ENCODE peak calls at places on chromosomes 4 and X, in nine cellular contexts. One of them, this sample, is unnamed.

GRCh38 chr4:88179261-88179660 is 20.8 kb upstream of the ABCG2 start:
- DNase-seq in OCI-LY7: no peak
- DNase-seq in neural progenitor cell: no peak
- DNase-seq in heart right ventricle: no peak
- DNase-seq in cardiac muscle cell: no peak
- DNase-seq in sigmoid colon: no peak
- DNase-seq in ascending aorta: no peak
- DNase-seq in tibial artery: no peak
- DNase-seq in ovary: no peak
- DNase-seq in this sample: no peak

GRCh38 chrX:151088221-151088620 is 88.2 kb upstream of the GPR50 start:
- DNase-seq in heart right ventricle: no peak
- DNase-seq in neural progenitor cell: no peak
- DNase-seq in tibial artery: no peak
- DNase-seq in cardiac muscle cell: no peak
- DNase-seq in ascending aorta: no peak
- DNase-seq in ovary: no peak
- DNase-seq in OCI-LY7: no peak
- DNase-seq in sigmoid colon: no peak
- DNase-seq in this sample: no peak

GRCh38 chrX:39757971-39758370 is 339.8 kb downstream of the BCOR start:
- DNase-seq in heart right ventricle: no peak
- DNase-seq in OCI-LY7: no peak
- DNase-seq in neural progenitor cell: peak; percentile 21
- DNase-seq in tibial artery: no peak
- DNase-seq in ovary: no peak
- DNase-seq in cardiac muscle cell: no peak
- DNase-seq in sigmoid colon: no peak
- DNase-seq in ascending aorta: no peak
- DNase-seq in this sample: no peak

GRCh38 chrX:153794897-153795816 is 689 bp downstream of the SSR4 start:
- DNase-seq in sigmoid colon: no peak
- DNase-seq in tibial artery: no peak
- DNase-seq in ovary: no peak
- DNase-seq in heart right ventricle: no peak
- DNase-seq in neural progenitor cell: peak; percentile 42
- DNase-seq in cardiac muscle cell: no peak
- DNase-seq in OCI-LY7: peak; percentile 14
- DNase-seq in ascending aorta: no peak
- DNase-seq in this sample: no peak

GRCh38 chr4:183812567-183812966 is 92.5 kb upstream of the STOX2 start:
- DNase-seq in OCI-LY7: no peak
- DNase-seq in heart right ventricle: no peak
- DNase-seq in ovary: no peak
- DNase-seq in ascending aorta: no peak
- DNase-seq in neural progenitor cell: no peak
- DNase-seq in sigmoid colon: no peak
- DNase-seq in tibial artery: no peak
- DNase-seq in cardiac muscle cell: no peak
- DNase-seq in this sample: no peak

GRCh38 chrX:151871244-151871643 is 41.4 kb upstream of the MAGEA4 start:
- DNase-seq in ovary: no peak
- DNase-seq in ascending aorta: no peak
- DNase-seq in tibial artery: peak; percentile 16
- DNase-seq in neural progenitor cell: no peak
- DNase-seq in OCI-LY7: no peak
- DNase-seq in cardiac muscle cell: no peak
- DNase-seq in heart right ventricle: no peak
- DNase-seq in sigmoid colon: no peak
- DNase-seq in this sample: no peak

GRCh38 chrX:11137543-11138139 is 26.5 kb downstream of the HCCS start:
- DNase-seq in ovary: no peak
- DNase-seq in ascending aorta: no peak
- DNase-seq in tibial artery: no peak
- DNase-seq in neural progenitor cell: peak; percentile 5
- DNase-seq in sigmoid colon: no peak
- DNase-seq in OCI-LY7: peak; percentile 47
- DNase-seq in cardiac muscle cell: peak; percentile 32
- DNase-seq in heart right ventricle: no peak
- DNase-seq in this sample: no peak

GRCh38 chr4:17128268-17128667 is 229.8 kb upstream of the LDB2 start:
- DNase-seq in tibial artery: no peak
- DNase-seq in sigmoid colon: no peak
- DNase-seq in ascending aorta: no peak
- DNase-seq in ovary: no peak
- DNase-seq in heart right ventricle: no peak
- DNase-seq in OCI-LY7: no peak
- DNase-seq in neural progenitor cell: no peak
- DNase-seq in cardiac muscle cell: no peak
- DNase-seq in this sample: no peak

GRCh38 chr4:13919021-13919441 is 291.5 kb upstream of the BOD1L1 start:
- DNase-seq in OCI-LY7: no peak
- DNase-seq in tibial artery: no peak
- DNase-seq in heart right ventricle: no peak
- DNase-seq in neural progenitor cell: no peak
- DNase-seq in ascending aorta: no peak
- DNase-seq in cardiac muscle cell: no peak
- DNase-seq in sigmoid colon: peak; percentile 76
- DNase-seq in ovary: no peak
- DNase-seq in this sample: no peak

GRCh38 chrX:1244164-1245076 is 24.2 kb upstream of the CSF2RA start:
- DNase-seq in ascending aorta: no peak
- DNase-seq in heart right ventricle: no peak
- DNase-seq in sigmoid colon: no peak
- DNase-seq in OCI-LY7: peak; percentile 57
- DNase-seq in ovary: no peak
- DNase-seq in tibial artery: no peak
- DNase-seq in neural progenitor cell: peak; percentile 87
- DNase-seq in cardiac muscle cell: peak; percentile 31
- DNase-seq in this sample: no peak

GRCh38 chr4:6118201-6118600 is 82.1 kb downstream of the JAKMIP1 start:
- DNase-seq in heart right ventricle: no peak
- DNase-seq in neural progenitor cell: no peak
- DNase-seq in ovary: no peak
- DNase-seq in sigmoid colon: no peak
- DNase-seq in cardiac muscle cell: no peak
- DNase-seq in OCI-LY7: no peak
- DNase-seq in tibial artery: peak; percentile 3
- DNase-seq in ascending aorta: no peak
- DNase-seq in this sample: no peak

GRCh38 chr4:91826186-91826585 is 477.6 kb upstream of the GRID2 start:
- DNase-seq in heart right ventricle: no peak
- DNase-seq in neural progenitor cell: no peak
- DNase-seq in ascending aorta: no peak
- DNase-seq in OCI-LY7: no peak
- DNase-seq in tibial artery: no peak
- DNase-seq in ovary: no peak
- DNase-seq in sigmoid colon: no peak
- DNase-seq in cardiac muscle cell: no peak
- DNase-seq in this sample: no peak
- H3K9me3 ChIP-seq in heart right ventricle: peaks cover 52% of the 10 kb centered on the region
- H3K9me3 ChIP-seq in neural progenitor cell: no peaks in the 10 kb centered on the region
- H3K9me3 ChIP-seq in ascending aorta: no peaks in the 10 kb centered on the region
- H3K9me3 ChIP-seq in OCI-LY7: no peaks in the 10 kb centered on the region
- H3K9me3 ChIP-seq in tibial artery: peaks cover 9% of the 10 kb centered on the region
- H3K9me3 ChIP-seq in ovary: no peaks in the 10 kb centered on the region
- H3K9me3 ChIP-seq in sigmoid colon: no peaks in the 10 kb centered on the region
- H3K9me3 ChIP-seq in cardiac muscle cell: no peaks in the 10 kb centered on the region
- H3K9me3 ChIP-seq in this sample: peaks cover 22% of the 10 kb centered on the region

DNA sequence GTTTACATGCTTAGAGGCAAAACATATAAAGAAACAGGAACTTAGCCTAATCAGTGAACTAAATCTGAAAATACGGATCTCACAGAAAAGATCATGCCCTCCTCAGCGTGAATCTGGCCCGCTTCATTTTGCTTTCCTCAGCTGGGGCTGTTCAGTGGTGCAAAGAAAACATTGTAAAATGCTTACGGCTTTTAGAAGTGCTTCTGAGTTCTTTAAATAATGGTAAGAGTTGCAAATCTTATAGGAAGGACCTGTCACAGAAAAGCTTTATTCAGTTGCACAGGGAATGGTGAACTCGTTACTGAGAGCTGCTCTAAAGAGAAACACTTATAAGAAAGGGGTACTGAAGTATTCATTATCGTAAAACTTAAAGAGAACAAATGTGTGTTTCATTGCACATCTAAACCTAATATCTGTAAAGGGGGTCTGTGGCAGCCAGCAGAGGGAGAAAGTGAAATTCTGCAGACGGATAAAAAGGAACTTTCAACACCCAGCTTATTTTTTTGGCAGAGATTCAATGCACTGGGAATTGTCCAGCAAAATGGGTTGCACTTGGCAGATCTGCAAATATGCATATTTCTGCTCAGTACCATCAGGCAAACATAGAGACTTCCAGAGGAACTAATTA is 139.2 kb upstream of the ANK2 start:
- DNase-seq in ovary: peak; percentile 28
- DNase-seq in tibial artery: no peak
- DNase-seq in OCI-LY7: no peak
- DNase-seq in ascending aorta: no peak
- DNase-seq in sigmoid colon: no peak
- DNase-seq in neural progenitor cell: peak; percentile 11
- DNase-seq in cardiac muscle cell: peak; percentile 17
- DNase-seq in heart right ventricle: no peak
- DNase-seq in this sample: no peak
- TF ChIP-seq CTCF in ovary: no peak
- TF ChIP-seq CTCF in tibial artery: peak; percentile 17
- TF ChIP-seq CTCF in OCI-LY7: no peak
- TF ChIP-seq CTCF in ascending aorta: no peak
- TF ChIP-seq CTCF in sigmoid colon: no peak
- TF ChIP-seq CTCF in neural progenitor cell: no peak
- TF ChIP-seq CTCF in cardiac muscle cell: peak; percentile 50
- TF ChIP-seq CTCF in heart right ventricle: peak; percentile 32
- TF ChIP-seq CTCF in this sample: no peak

DNA sequence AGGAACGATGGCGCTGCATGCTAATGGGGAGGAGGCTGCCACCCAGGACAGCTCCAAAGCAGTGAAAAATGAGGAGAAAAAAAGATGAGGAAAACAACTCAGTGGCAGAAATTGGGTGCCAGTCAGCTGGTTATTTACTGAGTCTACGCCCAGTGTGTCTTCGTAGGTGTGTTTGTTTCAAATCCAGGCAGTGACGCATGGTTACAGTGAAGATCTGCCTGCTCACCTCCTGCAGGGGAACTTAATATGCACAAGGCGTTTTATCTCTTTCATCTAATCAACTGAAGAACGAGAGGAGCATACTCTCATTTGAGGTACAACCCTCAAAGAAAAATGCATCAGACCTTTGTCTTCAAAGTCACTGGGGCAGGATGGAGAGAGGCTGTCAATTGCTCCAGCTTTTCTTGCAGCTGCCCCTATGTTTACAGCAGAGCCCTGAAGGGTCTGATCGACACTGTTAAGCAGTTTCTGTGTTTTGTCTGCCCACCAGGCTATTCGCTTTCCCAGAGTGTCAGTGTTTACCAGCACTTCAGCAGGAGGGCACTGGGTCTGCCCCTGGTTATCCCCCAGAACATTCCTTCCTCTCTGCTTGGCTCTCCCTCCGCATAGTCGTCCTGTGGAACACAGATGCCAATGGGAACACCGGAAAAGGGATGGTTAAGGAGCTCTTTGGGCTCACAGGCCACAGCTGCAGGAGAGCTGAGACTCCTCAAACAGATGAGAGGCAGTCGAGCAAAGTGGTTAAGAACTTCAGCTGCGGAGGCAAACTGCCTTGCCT is 71.1 kb upstream of the FBXW7 start:
- DNase-seq in ovary: no peak
- DNase-seq in neural progenitor cell: peak; percentile 29
- DNase-seq in sigmoid colon: no peak
- DNase-seq in cardiac muscle cell: no peak
- DNase-seq in OCI-LY7: no peak
- DNase-seq in tibial artery: no peak
- DNase-seq in ascending aorta: no peak
- DNase-seq in heart right ventricle: no peak
- DNase-seq in this sample: no peak
- H3K9me3 ChIP-seq in ovary: no peaks in the 10 kb centered on the region
- H3K9me3 ChIP-seq in neural progenitor cell: no peaks in the 10 kb centered on the region
- H3K9me3 ChIP-seq in sigmoid colon: no peaks in the 10 kb centered on the region
- H3K9me3 ChIP-seq in cardiac muscle cell: no peaks in the 10 kb centered on the region
- H3K9me3 ChIP-seq in OCI-LY7: no peaks in the 10 kb centered on the region
- H3K9me3 ChIP-seq in tibial artery: no peaks in the 10 kb centered on the region
- H3K9me3 ChIP-seq in ascending aorta: no peaks in the 10 kb centered on the region
- H3K9me3 ChIP-seq in heart right ventricle: no peaks in the 10 kb centered on the region
- H3K9me3 ChIP-seq in this sample: no peaks in the 10 kb centered on the region

GRCh38 chrX:84974803-84975202 is 28.9 kb upstream of the APOOL start:
- DNase-seq in heart right ventricle: no peak
- DNase-seq in neural progenitor cell: no peak
- DNase-seq in OCI-LY7: no peak
- DNase-seq in tibial artery: no peak
- DNase-seq in sigmoid colon: no peak
- DNase-seq in cardiac muscle cell: no peak
- DNase-seq in ovary: no peak
- DNase-seq in ascending aorta: no peak
- DNase-seq in this sample: no peak
- TF ChIP-seq CTCF in heart right ventricle: no peak
- TF ChIP-seq CTCF in neural progenitor cell: no peak
- TF ChIP-seq CTCF in OCI-LY7: no peak
- TF ChIP-seq CTCF in tibial artery: no peak
- TF ChIP-seq CTCF in sigmoid colon: no peak
- TF ChIP-seq CTCF in cardiac muscle cell: no peak
- TF ChIP-seq CTCF in ovary: no peak
- TF ChIP-seq CTCF in ascending aorta: no peak
- TF ChIP-seq CTCF in this sample: no peak

This sample was measured in right atrium auricular region.